ENCODE peak calls at places on chromosomes 1 and 21, in ten cellular contexts. One of them, this sample, is unnamed.

GRCh38 chr1:108049083-108049819 is 84.3 kb upstream of the VAV3 start:
- DNase-seq in mesendoderm: peak; percentile 72
- DNase-seq in upper lobe of left lung: peak; percentile 36
- DNase-seq in PC-9: no peak
- DNase-seq in astrocyte: no peak
- DNase-seq in dorsolateral prefrontal cortex: peak; percentile 40
- DNase-seq in breast epithelium: no peak
- DNase-seq in CD4-positive, CD25-positive, alpha-beta regulatory T cell: no peak
- DNase-seq in stomach: no peak
- DNase-seq in substantia nigra: peak; percentile 52
- DNase-seq in this sample: peak; percentile 16

GRCh38 chr1:31505884-31506497 is 70.3 kb upstream of the TINAGL1 start:
- DNase-seq in breast epithelium: no peak
- DNase-seq in stomach: no peak
- DNase-seq in astrocyte: peak; percentile 87
- DNase-seq in substantia nigra: no peak
- DNase-seq in CD4-positive, CD25-positive, alpha-beta regulatory T cell: no peak
- DNase-seq in dorsolateral prefrontal cortex: no peak
- DNase-seq in PC-9: no peak
- DNase-seq in upper lobe of left lung: no peak
- DNase-seq in mesendoderm: no peak
- DNase-seq in this sample: no peak

GRCh38 chr21:36162631-36163030 is 6.0 kb downstream of the DOP1B start:
- DNase-seq in upper lobe of left lung: no peak
- DNase-seq in PC-9: no peak
- DNase-seq in CD4-positive, CD25-positive, alpha-beta regulatory T cell: no peak
- DNase-seq in substantia nigra: no peak
- DNase-seq in stomach: peak; percentile 57
- DNase-seq in breast epithelium: no peak
- DNase-seq in astrocyte: no peak
- DNase-seq in mesendoderm: no peak
- DNase-seq in dorsolateral prefrontal cortex: no peak
- DNase-seq in this sample: no peak

GRCh38 chr1:15197591-15198447 is 44.3 kb downstream of the TMEM51 start:
- DNase-seq in stomach: no peak
- DNase-seq in dorsolateral prefrontal cortex: no peak
- DNase-seq in PC-9: no peak
- DNase-seq in substantia nigra: no peak
- DNase-seq in upper lobe of left lung: no peak
- DNase-seq in breast epithelium: no peak
- DNase-seq in mesendoderm: peak; percentile 39
- DNase-seq in astrocyte: no peak
- DNase-seq in CD4-positive, CD25-positive, alpha-beta regulatory T cell: no peak
- DNase-seq in this sample: no peak

GRCh38 chr1:22884806-22885559 is 87.7 kb downstream of the LACTBL1 start:
- DNase-seq in PC-9: no peak
- DNase-seq in breast epithelium: no peak
- DNase-seq in CD4-positive, CD25-positive, alpha-beta regulatory T cell: no peak
- DNase-seq in astrocyte: no peak
- DNase-seq in substantia nigra: no peak
- DNase-seq in upper lobe of left lung: no peak
- DNase-seq in mesendoderm: no peak
- DNase-seq in stomach: no peak
- DNase-seq in dorsolateral prefrontal cortex: no peak
- DNase-seq in this sample: no peak

GRCh38 chr1:155983191-155984023 is 5.1 kb upstream of the ARHGEF2 start:
- DNase-seq in CD4-positive, CD25-positive, alpha-beta regulatory T cell: no peak
- DNase-seq in mesendoderm: peak; percentile 94
- DNase-seq in astrocyte: peak; percentile 94
- DNase-seq in stomach: no peak
- DNase-seq in upper lobe of left lung: no peak
- DNase-seq in substantia nigra: no peak
- DNase-seq in breast epithelium: no peak
- DNase-seq in dorsolateral prefrontal cortex: no peak
- DNase-seq in PC-9: peak; percentile 62
- DNase-seq in this sample: peak; percentile 26

GRCh38 chr21:35743571-35743970 is 316.8 kb downstream of the SETD4 start:
- DNase-seq in upper lobe of left lung: no peak
- DNase-seq in PC-9: no peak
- DNase-seq in dorsolateral prefrontal cortex: no peak
- DNase-seq in astrocyte: peak; percentile 26
- DNase-seq in substantia nigra: no peak
- DNase-seq in stomach: no peak
- DNase-seq in mesendoderm: no peak
- DNase-seq in breast epithelium: no peak
- DNase-seq in CD4-positive, CD25-positive, alpha-beta regulatory T cell: no peak
- DNase-seq in this sample: no peak

GRCh38 chr21:26055010-26055409 is 115.6 kb downstream of the APP start:
- DNase-seq in upper lobe of left lung: no peak
- DNase-seq in CD4-positive, CD25-positive, alpha-beta regulatory T cell: no peak
- DNase-seq in stomach: no peak
- DNase-seq in substantia nigra: no peak
- DNase-seq in mesendoderm: no peak
- DNase-seq in breast epithelium: no peak
- DNase-seq in dorsolateral prefrontal cortex: no peak
- DNase-seq in astrocyte: no peak
- DNase-seq in PC-9: no peak
- DNase-seq in this sample: no peak

GRCh38 chr1:242401937-242402336 is 122.6 kb downstream of the PLD5 start:
- DNase-seq in astrocyte: no peak
- DNase-seq in substantia nigra: no peak
- DNase-seq in CD4-positive, CD25-positive, alpha-beta regulatory T cell: no peak
- DNase-seq in upper lobe of left lung: no peak
- DNase-seq in mesendoderm: no peak
- DNase-seq in breast epithelium: no peak
- DNase-seq in PC-9: no peak
- DNase-seq in dorsolateral prefrontal cortex: no peak
- DNase-seq in stomach: no peak
- DNase-seq in this sample: no peak

GRCh38 chr1:50595874-50596273 is 172.6 kb upstream of the DMRTA2 start:
- DNase-seq in stomach: no peak
- DNase-seq in substantia nigra: no peak
- DNase-seq in CD4-positive, CD25-positive, alpha-beta regulatory T cell: no peak
- DNase-seq in mesendoderm: no peak
- DNase-seq in upper lobe of left lung: no peak
- DNase-seq in breast epithelium: no peak
- DNase-seq in astrocyte: no peak
- DNase-seq in PC-9: no peak
- DNase-seq in dorsolateral prefrontal cortex: no peak
- DNase-seq in this sample: no peak

GRCh38 chr1:223702735-223703667 is 9.3 kb upstream of the CAPN2 start:
- DNase-seq in stomach: no peak
- DNase-seq in breast epithelium: no peak
- DNase-seq in upper lobe of left lung: no peak
- DNase-seq in CD4-positive, CD25-positive, alpha-beta regulatory T cell: no peak
- DNase-seq in mesendoderm: no peak
- DNase-seq in astrocyte: peak; percentile 66
- DNase-seq in substantia nigra: no peak
- DNase-seq in PC-9: peak; percentile 88
- DNase-seq in dorsolateral prefrontal cortex: no peak
- DNase-seq in this sample: no peak

GRCh38 chr1:31753623-31754349 is 10.4 kb downstream of the ADGRB2 start:
- DNase-seq in mesendoderm: no peak
- DNase-seq in astrocyte: no peak
- DNase-seq in dorsolateral prefrontal cortex: peak; percentile 92
- DNase-seq in upper lobe of left lung: no peak
- DNase-seq in CD4-positive, CD25-positive, alpha-beta regulatory T cell: no peak
- DNase-seq in substantia nigra: peak; percentile 91
- DNase-seq in PC-9: no peak
- DNase-seq in stomach: peak; percentile 80
- DNase-seq in breast epithelium: no peak
- DNase-seq in this sample: peak; percentile 88

DNA sequence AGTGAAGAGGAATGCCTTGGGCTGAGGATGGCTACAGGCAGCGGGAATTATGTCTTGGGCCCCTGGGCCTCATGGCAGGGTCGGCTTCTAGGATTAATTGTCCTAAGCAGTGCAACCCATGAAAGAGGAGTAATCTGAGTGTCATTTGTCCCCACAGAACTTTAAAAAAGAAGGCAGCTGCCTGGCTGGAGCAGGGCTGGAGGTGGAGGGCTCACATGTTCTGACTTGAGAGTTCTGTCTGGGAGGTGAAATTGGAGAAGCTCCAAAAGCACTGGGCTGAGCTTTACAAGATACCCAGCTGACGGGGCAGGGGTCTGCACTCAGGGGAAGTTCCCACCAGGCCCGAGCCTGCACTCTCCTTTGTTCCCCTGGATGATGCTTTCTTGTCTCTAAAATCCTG is 22.6 kb downstream of the CACNA1S start:
- DNase-seq in breast epithelium: no peak
- DNase-seq in PC-9: no peak
- DNase-seq in upper lobe of left lung: no peak
- DNase-seq in dorsolateral prefrontal cortex: no peak
- DNase-seq in astrocyte: no peak
- DNase-seq in substantia nigra: no peak
- DNase-seq in mesendoderm: no peak
- DNase-seq in stomach: no peak
- DNase-seq in CD4-positive, CD25-positive, alpha-beta regulatory T cell: no peak
- DNase-seq in this sample: no peak
- H3K27ac ChIP-seq in breast epithelium: no peak overlapping the region
- H3K27ac ChIP-seq in PC-9: no peak overlapping the region
- H3K27ac ChIP-seq in upper lobe of left lung: no peak overlapping the region
- H3K27ac ChIP-seq in dorsolateral prefrontal cortex: no peak overlapping the region
- H3K27ac ChIP-seq in astrocyte: no peak overlapping the region
- H3K27ac ChIP-seq in substantia nigra: no peak overlapping the region
- H3K27ac ChIP-seq in mesendoderm: no peak overlapping the region
- H3K27ac ChIP-seq in stomach: no peak overlapping the region
- H3K27ac ChIP-seq in CD4-positive, CD25-positive, alpha-beta regulatory T cell: no peak overlapping the region
- H3K27ac ChIP-seq in this sample: no peak overlapping the region

GRCh38 chr1:67723126-67723525 is 38.1 kb downstream of the GADD45A start:
- DNase-seq in CD4-positive, CD25-positive, alpha-beta regulatory T cell: no peak
- DNase-seq in astrocyte: no peak
- DNase-seq in dorsolateral prefrontal cortex: no peak
- DNase-seq in breast epithelium: no peak
- DNase-seq in PC-9: no peak
- DNase-seq in stomach: no peak
- DNase-seq in mesendoderm: no peak
- DNase-seq in substantia nigra: no peak
- DNase-seq in upper lobe of left lung: no peak
- DNase-seq in this sample: no peak

GRCh38 chr1:67726224-67726623 is 41.2 kb downstream of the GADD45A start:
- DNase-seq in stomach: no peak
- DNase-seq in mesendoderm: no peak
- DNase-seq in PC-9: no peak
- DNase-seq in astrocyte: no peak
- DNase-seq in dorsolateral prefrontal cortex: no peak
- DNase-seq in upper lobe of left lung: no peak
- DNase-seq in substantia nigra: no peak
- DNase-seq in CD4-positive, CD25-positive, alpha-beta regulatory T cell: no peak
- DNase-seq in breast epithelium: no peak
- DNase-seq in this sample: no peak

GRCh38 chr1:67722292-67722944 is 37.4 kb downstream of the GADD45A start:
- DNase-seq in breast epithelium: no peak
- DNase-seq in astrocyte: peak; percentile 84
- DNase-seq in upper lobe of left lung: no peak
- DNase-seq in mesendoderm: peak; percentile 48
- DNase-seq in substantia nigra: no peak
- DNase-seq in dorsolateral prefrontal cortex: no peak
- DNase-seq in stomach: no peak
- DNase-seq in CD4-positive, CD25-positive, alpha-beta regulatory T cell: no peak
- DNase-seq in PC-9: no peak
- DNase-seq in this sample: no peak

GRCh38 chr1:67723620-67724019 is 38.6 kb downstream of the GADD45A start:
- DNase-seq in astrocyte: peak; percentile 85
- DNase-seq in PC-9: peak; percentile 52
- DNase-seq in upper lobe of left lung: no peak
- DNase-seq in mesendoderm: no peak
- DNase-seq in dorsolateral prefrontal cortex: no peak
- DNase-seq in breast epithelium: no peak
- DNase-seq in substantia nigra: no peak
- DNase-seq in stomach: no peak
- DNase-seq in CD4-positive, CD25-positive, alpha-beta regulatory T cell: peak; percentile 21
- DNase-seq in this sample: no peak

GRCh38 chr1:67724928-67725560 is 40.0 kb downstream of the GADD45A start:
- DNase-seq in stomach: peak; percentile 52
- DNase-seq in dorsolateral prefrontal cortex: no peak
- DNase-seq in PC-9: no peak
- DNase-seq in upper lobe of left lung: no peak
- DNase-seq in breast epithelium: peak; percentile 89
- DNase-seq in CD4-positive, CD25-positive, alpha-beta regulatory T cell: no peak
- DNase-seq in substantia nigra: no peak
- DNase-seq in mesendoderm: no peak
- DNase-seq in astrocyte: peak; percentile 96
- DNase-seq in this sample: no peak
- H3K27ac ChIP-seq in stomach: peak overlapping the region; percentile 71
- H3K27ac ChIP-seq in dorsolateral prefrontal cortex: no peak overlapping the region
- H3K27ac ChIP-seq in PC-9: no peak overlapping the region
- H3K27ac ChIP-seq in upper lobe of left lung: peak overlapping the region; percentile 57
- H3K27ac ChIP-seq in breast epithelium: peak overlapping the region; percentile 77
- H3K27ac ChIP-seq in CD4-positive, CD25-positive, alpha-beta regulatory T cell: no peak overlapping the region
- H3K27ac ChIP-seq in substantia nigra: no peak overlapping the region
- H3K27ac ChIP-seq in mesendoderm: no peak overlapping the region
- H3K27ac ChIP-seq in astrocyte: peak overlapping the region; percentile 73
- H3K27ac ChIP-seq in this sample: no peak overlapping the region

DNA sequence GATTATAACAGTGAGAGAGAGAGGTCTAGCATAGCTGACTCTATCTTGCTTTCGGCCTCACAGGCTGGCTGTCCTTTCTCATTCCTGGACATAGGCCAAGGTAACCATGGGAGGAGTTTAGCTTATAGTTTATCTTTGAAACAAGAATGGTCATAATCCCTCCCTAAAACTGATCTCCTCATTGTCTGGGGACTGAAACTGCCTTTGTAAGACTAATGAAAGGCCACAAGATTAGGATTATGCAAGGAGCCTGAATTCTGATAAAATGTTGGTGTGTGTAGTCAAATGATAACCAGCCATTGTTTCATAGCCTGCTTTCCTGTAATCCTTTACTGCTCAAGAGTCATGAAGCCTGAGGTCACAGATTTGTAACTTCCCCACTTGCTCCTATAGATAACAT is 131.9 kb upstream of the LYPLAL1 start:
- DNase-seq in breast epithelium: no peak
- DNase-seq in stomach: no peak
- DNase-seq in substantia nigra: no peak
- DNase-seq in astrocyte: peak; percentile 40
- DNase-seq in PC-9: no peak
- DNase-seq in mesendoderm: no peak
- DNase-seq in CD4-positive, CD25-positive, alpha-beta regulatory T cell: no peak
- DNase-seq in dorsolateral prefrontal cortex: no peak
- DNase-seq in upper lobe of left lung: no peak
- DNase-seq in this sample: no peak
- H3K27ac ChIP-seq in breast epithelium: no peak overlapping the region
- H3K27ac ChIP-seq in stomach: no peak overlapping the region
- H3K27ac ChIP-seq in substantia nigra: no peak overlapping the region
- H3K27ac ChIP-seq in astrocyte: no peak overlapping the region
- H3K27ac ChIP-seq in PC-9: no peak overlapping the region
- H3K27ac ChIP-seq in mesendoderm: no peak overlapping the region
- H3K27ac ChIP-seq in CD4-positive, CD25-positive, alpha-beta regulatory T cell: no peak overlapping the region
- H3K27ac ChIP-seq in dorsolateral prefrontal cortex: no peak overlapping the region
- H3K27ac ChIP-seq in upper lobe of left lung: no peak overlapping the region
- H3K27ac ChIP-seq in this sample: no peak overlapping the region

GRCh38 chr1:110235839-110236682 is 25.9 kb downstream of the KCNC4 start:
- DNase-seq in astrocyte: peak; percentile 84
- DNase-seq in dorsolateral prefrontal cortex: no peak
- DNase-seq in stomach: no peak
- DNase-seq in PC-9: peak; percentile 99
- DNase-seq in breast epithelium: no peak
- DNase-seq in mesendoderm: peak; percentile 28
- DNase-seq in CD4-positive, CD25-positive, alpha-beta regulatory T cell: no peak
- DNase-seq in substantia nigra: no peak
- DNase-seq in upper lobe of left lung: no peak
- DNase-seq in this sample: no peak
- H3K27ac ChIP-seq in astrocyte: peak overlapping the region; percentile 55
- H3K27ac ChIP-seq in dorsolateral prefrontal cortex: no peak overlapping the region
- H3K27ac ChIP-seq in stomach: peak overlapping the region; percentile 78
- H3K27ac ChIP-seq in PC-9: peak overlapping the region; percentile 89
- H3K27ac ChIP-seq in breast epithelium: peak overlapping the region; percentile 88
- H3K27ac ChIP-seq in mesendoderm: no peak overlapping the region
- H3K27ac ChIP-seq in CD4-positive, CD25-positive, alpha-beta regulatory T cell: no peak overlapping the region
- H3K27ac ChIP-seq in substantia nigra: no peak overlapping the region
- H3K27ac ChIP-seq in upper lobe of left lung: no peak overlapping the region
- H3K27ac ChIP-seq in this sample: no peak overlapping the region

This sample was measured in caudate nucleus.